ENCODE peak calls at places on chromosomes 4 and X, in nine cellular contexts. E, L, H, P, C, B, Z, M and J are unnamed samples.

GRCh38 chr4:144356941-144357381 is 216.4 kb upstream of the GYPA start:
- DNase-seq in M (no peak), C (peak; percentile 57), P (no peak), Z (no peak), L (no peak), H (no peak), E (no peak), B (peak; percentile 13), J (no peak)

GRCh38 chrX:135345328-135345645 is 36.0 kb downstream of the ETDC start:
- DNase-seq in E (no peak), L (peak; percentile 50), C (no peak), B (peak; percentile 81), H (no peak), P (peak; percentile 38), Z (no peak), M (peak; percentile 70), J (no peak)

GRCh38 chr4:37463033-37463432 is 218.5 kb downstream of the NWD2 start:
- DNase-seq in H (no peak), C (no peak), P (peak; percentile 51), E (no peak), M (no peak), L (no peak), Z (no peak), B (no peak), J (no peak)

GRCh38 chr4:154622598-154622997 is 10.1 kb upstream of the FGG start:
- DNase-seq in P (no peak), H (peak; percentile 49), C (peak; percentile 82), M (no peak), B (peak; percentile 27), E (peak; percentile 66), Z (no peak), L (no peak), J (no peak)

GRCh38 chr4:13445841-13446790 is 38.0 kb downstream of the RAB28 start:
- DNase-seq in P (no peak), L (no peak), Z (peak; percentile 44), B (no peak), C (peak; percentile 87), M (no peak), H (no peak), E (no peak), J (no peak)

GRCh38 chr4:171812377-171813194 is 618 bp upstream of the GALNTL6 start:
- DNase-seq in C (peak; percentile 53), Z (peak; percentile 82), P (no peak), M (peak; percentile 56), L (no peak), B (no peak), E (no peak), H (no peak), J (no peak)

GRCh38 chr4:145954924-145955339 is 16.3 kb upstream of the ZNF827 start:
- DNase-seq in H (peak; percentile 98), M (no peak), C (no peak), P (no peak), E (no peak), Z (no peak), B (peak; percentile 70), L (no peak), J (no peak)

GRCh38 chr4:107098403-107098802 is 62.3 kb upstream of the DKK2 start:
- DNase-seq in Z (no peak), H (no peak), P (no peak), C (peak; percentile 35), E (no peak), B (no peak), L (no peak), M (no peak), J (no peak)

GRCh38 chr4:89797117-89797516 is 39.8 kb downstream of the SNCA start:
- DNase-seq in H (no peak), B (peak; percentile 77), P (no peak), M (no peak), C (no peak), E (no peak), Z (no peak), L (no peak), J (no peak)

GRCh38 chr4:720111-720860 is 14.7 kb downstream of the PCGF3 start:
- DNase-seq in C (no peak), H (no peak), M (no peak), P (no peak), B (no peak), E (no peak), L (no peak), Z (no peak), J (no peak)

GRCh38 chr4:76723373-76723772 is 174.6 kb downstream of the SOWAHB start:
- DNase-seq in M (no peak), L (no peak), Z (no peak), C (no peak), B (no peak), P (no peak), H (no peak), E (no peak), J (no peak)

GRCh38 chr4:55947912-55948725 is 626 bp upstream of the CEP135 start:
- DNase-seq in C (no peak), H (peak; percentile 28), L (no peak), P (no peak), M (no peak), Z (no peak), E (peak; percentile 36), B (peak; percentile 98), J (no peak)

GRCh38 chr4:151930372-151930771 is 169.6 kb upstream of the GATB start:
- DNase-seq in M (no peak), B (no peak), C (no peak), P (no peak), L (no peak), Z (no peak), H (no peak), E (no peak), J (no peak)

GRCh38 chr4:151933122-151933827 is 172.5 kb upstream of the GATB start:
- DNase-seq in H (no peak), B (no peak), Z (no peak), M (no peak), C (peak; percentile 19), L (no peak), E (no peak), P (no peak), J (no peak)

GRCh38 chr4:151928112-151928511 is 167.3 kb upstream of the GATB start:
- DNase-seq in M (no peak), P (no peak), H (no peak), B (no peak), C (no peak), Z (no peak), E (no peak), L (no peak), J (no peak)

GRCh38 chr4:151934766-151935165 is 174.0 kb upstream of the GATB start:
- DNase-seq in Z (no peak), H (no peak), L (no peak), E (no peak), P (no peak), B (no peak), C (no peak), M (no peak), J (no peak)

GRCh38 chr4:151931563-151931962 is 170.8 kb upstream of the GATB start:
- DNase-seq in L (no peak), M (no peak), P (no peak), E (no peak), B (no peak), C (no peak), Z (no peak), H (no peak), J (no peak)
- TF ChIP-seq POLR2AphosphoS5 in L (no peak), M (no peak), P (no peak), E (no peak), B (no peak), C (no peak), Z (no peak), H (no peak), J (no peak)

GRCh38 chrX:40143987-40144386 is 46.2 kb upstream of the BCOR start:
- DNase-seq in Z (no peak), L (no peak), E (no peak), C (no peak), B (no peak), H (no peak), M (no peak), P (no peak), J (no peak)

GRCh38 chrX:40146471-40147398 is 49.0 kb upstream of the BCOR start:
- DNase-seq in C (peak; percentile 62), L (no peak), P (no peak), B (no peak), M (peak; percentile 75), Z (peak; percentile 83), E (no peak), H (no peak), J (no peak)

GRCh38 chrX:40144576-40144975 is 46.8 kb upstream of the BCOR start:
- DNase-seq in Z (no peak), M (no peak), B (no peak), H (no peak), L (no peak), P (no peak), E (no peak), C (peak; percentile 50), J (no peak)

GRCh38 chrX:40145670-40146470 is 48.1 kb upstream of the BCOR start:
- DNase-seq in L (no peak), H (no peak), Z (no peak), M (no peak), E (no peak), C (no peak), P (no peak), B (no peak), J (no peak)

GRCh38 chrX:40145001-40145631 is 47.4 kb upstream of the BCOR start:
- DNase-seq in E (no peak), C (peak; percentile 66), M (no peak), H (no peak), L (no peak), Z (peak; percentile 78), P (no peak), B (no peak), J (no peak)
- H3K4me1 ChIP-seq in E (peaks cover 74% of the 10 kb centered on the region), C (peaks cover 30% of the 10 kb centered on the region), M (peaks cover 47% of the 10 kb centered on the region), H (peaks cover 53% of the 10 kb centered on the region), L (peaks cover 36% of the 10 kb centered on the region), Z (peaks cover 62% of the 10 kb centered on the region), P (peaks cover 43% of the 10 kb centered on the region), B (peaks cover 29% of the 10 kb centered on the region), J (peaks cover 38% of the 10 kb centered on the region)

DNA sequence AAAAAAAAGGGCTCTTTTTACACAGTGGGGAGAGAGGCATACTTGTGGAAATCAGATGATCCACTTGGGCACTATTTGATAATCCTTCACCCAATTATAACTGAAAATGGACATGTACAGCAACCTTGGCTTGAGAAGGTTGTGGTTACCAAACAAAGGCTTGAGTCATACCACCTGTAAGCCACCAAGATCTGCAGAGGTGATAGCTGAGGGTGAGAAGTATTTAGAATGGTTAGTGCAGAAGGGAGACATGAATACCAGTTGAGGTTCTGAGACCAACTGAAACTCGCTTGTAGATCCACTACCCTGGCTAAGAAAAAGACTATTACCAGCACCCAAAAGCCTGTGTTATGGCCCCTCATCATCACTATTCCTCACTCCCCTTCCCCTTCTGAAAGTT is 614.0 kb downstream of the STIM2 start:
- DNase-seq in Z (no peak), P (no peak), B (no peak), L (no peak), C (no peak), E (no peak), H (no peak), M (no peak), J (no peak)
- TF ChIP-seq CTCF in Z (no peak), P (no peak), B (no peak), L (no peak), C (no peak), E (no peak), H (no peak), M (no peak), J (no peak)

DNA sequence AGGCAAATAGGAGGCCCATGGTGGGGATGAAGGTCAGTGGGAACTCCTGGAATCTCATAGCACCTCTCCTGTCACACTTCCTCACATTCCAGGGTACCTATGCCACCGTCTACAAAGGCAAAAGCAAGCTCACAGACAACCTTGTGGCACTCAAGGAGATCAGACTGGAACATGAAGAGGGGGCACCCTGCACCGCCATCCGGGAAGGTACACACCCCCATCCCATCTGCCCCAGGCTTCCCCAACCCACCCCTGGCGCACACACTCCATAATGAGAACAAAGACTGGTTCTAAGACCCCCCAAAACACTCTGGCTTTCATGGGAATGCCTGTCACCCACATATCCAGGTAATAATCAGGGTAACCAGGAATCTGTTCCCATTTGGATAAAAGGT is 6.4 kb downstream of the CDK16 start:
- DNase-seq in M (no peak), E (no peak), B (no peak), P (no peak), Z (no peak), L (no peak), H (no peak), C (no peak), J (no peak)
- TF ChIP-seq POLR2AphosphoS5 in M (no peak), E (no peak), B (no peak), P (no peak), Z (no peak), L (no peak), H (no peak), C (no peak), J (no peak)